ENCODE peak calls at places on chromosomes 7 and 10, in nine cellular contexts. O is spleen, E is ovary, R is A549, C is kidney epithelial cell, P is PC-9, Q is endothelial cell of umbilical vein, W is transverse colon, N is thoracic aorta. J is an unnamed sample.

GRCh38 chr10:124520553-124521428 is 59.2 kb downstream of the LHPP start:
- DNase-seq in O (peak), E (no peak), R (no peak), C (no peak), P (no peak), Q (no peak), W (no peak), N (no peak), J (no peak)

GRCh38 chr7:6273917-6274630 is 1.6 kb upstream of the CYTH3 start:
- DNase-seq in O (peak), E (no peak), R (no peak), C (no peak), P (no peak), Q (no peak), W (no peak), N (no peak), J (no peak)

GRCh38 chr7:44152971-44153947 is 12.1 kb upstream of the MYL7 start:
- DNase-seq in O (no peak), E (no peak), R (no peak), C (no peak), P (no peak), Q (no peak), W (no peak), N (no peak), J (no peak)

GRCh38 chr10:34323197-34323596 is 491.9 kb downstream of the PARD3 start:
- DNase-seq in O (no peak), E (no peak), R (no peak), C (no peak), P (no peak), Q (peak), W (no peak), N (no peak), J (no peak)

GRCh38 chr7:17144313-17144712 is 154.1 kb upstream of the AHR start:
- DNase-seq in O (no peak), E (no peak), R (peak), C (no peak), P (no peak), Q (peak), W (no peak), N (no peak), J (no peak)

GRCh38 chr7:123871998-123872867 is 27.3 kb downstream of the HYAL4 start:
- DNase-seq in O (peak), E (peak), R (peak), C (peak), P (peak), Q (peak), W (peak), N (no peak), J (no peak)

GRCh38 chr7:105315357-105315756 is 73.4 kb downstream of the SRPK2 start:
- DNase-seq in O (no peak), E (no peak), R (no peak), C (no peak), P (no peak), Q (no peak), W (no peak), N (no peak), J (no peak)

GRCh38 chr10:24858244-24858907 is 94.0 kb downstream of the PRTFDC1 start:
- DNase-seq in O (no peak), E (no peak), R (no peak), C (no peak), P (peak), Q (peak), W (no peak), N (no peak), J (no peak)

GRCh38 chr10:30436200-30436599 is 2.2 kb downstream of the MAP3K8 start:
- DNase-seq in O (no peak), E (no peak), R (no peak), C (no peak), P (peak), Q (peak), W (peak), N (no peak), J (no peak)

GRCh38 chr7:116674508-116675173 is 2.6 kb downstream of the MET start:
- DNase-seq in O (no peak), E (no peak), R (peak), C (no peak), P (peak), Q (peak), W (no peak), N (no peak), J (no peak)

GRCh38 chr7:135204271-135204872 is 7.0 kb downstream of the WDR91 start:
- DNase-seq in O (no peak), E (no peak), R (no peak), C (no peak), P (no peak), Q (peak), W (no peak), N (no peak), J (no peak)

GRCh38 chr7:156220701-156221100 is 408.4 kb upstream of the SHH start:
- DNase-seq in O (no peak), E (no peak), R (no peak), C (no peak), P (no peak), Q (no peak), W (no peak), N (no peak), J (no peak)

GRCh38 chr7:86313842-86314241 is 329.9 kb upstream of the GRM3 start:
- DNase-seq in O (no peak), E (no peak), R (no peak), C (no peak), P (no peak), Q (no peak), W (no peak), N (no peak), J (no peak)

GRCh38 chr7:143444063-143444782 is 970 bp downstream of the TAS2R60 start:
- DNase-seq in O (no peak), E (no peak), R (no peak), C (no peak), P (no peak), Q (no peak), W (no peak), N (no peak), J (no peak)

GRCh38 chr10:62373639-62373994 is 552 bp upstream of the ZNF365 start:
- DNase-seq in O (no peak), E (no peak), R (no peak), C (no peak), P (no peak), Q (no peak), W (no peak), N (no peak), J (no peak)

GRCh38 chr7:133252858-133253521 is at the start of gene EXOC4:
- DNase-seq in O (peak), E (peak), R (peak), C (peak), P (peak), Q (peak), W (peak), N (peak), J (peak)

GRCh38 chr7:148738737-148739535 is 40.2 kb downstream of the CUL1 start:
- DNase-seq in O (no peak), E (no peak), R (no peak), C (no peak), P (no peak), Q (no peak), W (no peak), N (no peak), J (no peak)

GRCh38 chr7:116449950-116450349 is 49.6 kb upstream of the CAV2 start:
- DNase-seq in O (no peak), E (no peak), R (no peak), C (no peak), P (no peak), Q (no peak), W (no peak), N (no peak), J (no peak)

GRCh38 chr10:11661441-11661840 is 50.0 kb upstream of the USP6NL start:
- DNase-seq in O (peak), E (no peak), R (no peak), C (no peak), P (no peak), Q (no peak), W (no peak), N (no peak), J (no peak)

GRCh38 chr10:83603708-83604107 is 535.6 kb upstream of the GHITM start:
- DNase-seq in O (no peak), E (no peak), R (no peak), C (peak), P (no peak), Q (peak), W (no peak), N (no peak), J (no peak)

GRCh38 chr7:101077303-101078086 is 7.8 kb upstream of the TRIM56 start:
- DNase-seq in O (peak), E (peak), R (peak), C (peak), P (peak), Q (peak), W (peak), N (no peak), J (peak)

GRCh38 chr10:68212721-68213352 is 19.1 kb downstream of the ATOH7 start:
- DNase-seq in O (no peak), E (no peak), R (no peak), C (no peak), P (no peak), Q (peak), W (no peak), N (no peak), J (no peak)

GRCh38 chr7:132618956-132619305 is 42.7 kb upstream of the PLXNA4 start:
- DNase-seq in O (no peak), E (no peak), R (no peak), C (peak), P (no peak), Q (peak), W (no peak), N (no peak), J (no peak)

GRCh38 chr7:98875501-98875900 is 2.8 kb upstream of the TRRAP start:
- DNase-seq in O (peak), E (no peak), R (no peak), C (no peak), P (no peak), Q (no peak), W (no peak), N (no peak), J (no peak)

GRCh38 chr7:46386428-46387399 is 465.6 kb upstream of the IGFBP3 start:
- DNase-seq in O (no peak), E (no peak), R (no peak), C (no peak), P (no peak), Q (no peak), W (no peak), N (no peak), J (no peak)

GRCh38 chr10:6912424-6912823 is 332.3 kb upstream of the PRKCQ start:
- DNase-seq in O (no peak), E (no peak), R (no peak), C (no peak), P (peak), Q (peak), W (no peak), N (no peak), J (no peak)

GRCh38 chr7:7014827-7015610 is 167.3 kb upstream of the C1GALT1 start:
- DNase-seq in O (no peak), E (no peak), R (no peak), C (no peak), P (no peak), Q (no peak), W (no peak), N (no peak), J (no peak)

GRCh38 chr10:122126763-122127659 is 138.0 kb downstream of the TACC2 start:
- DNase-seq in O (no peak), E (no peak), R (peak), C (peak), P (peak), Q (peak), W (no peak), N (no peak), J (no peak)

GRCh38 chr7:116395125-116395791 is 104.3 kb upstream of the CAV2 start:
- DNase-seq in O (no peak), E (no peak), R (peak), C (peak), P (peak), Q (peak), W (no peak), N (no peak), J (peak)

GRCh38 chr10:17427201-17427600 is 27.2 kb downstream of the ST8SIA6 start:
- DNase-seq in O (no peak), E (no peak), R (no peak), C (no peak), P (no peak), Q (no peak), W (no peak), N (no peak), J (no peak)

GRCh38 chr10:17428096-17428615 is 26.2 kb downstream of the ST8SIA6 start:
- DNase-seq in O (no peak), E (no peak), R (no peak), C (no peak), P (no peak), Q (no peak), W (no peak), N (no peak), J (no peak)

GRCh38 chr10:17423641-17424186 is 30.7 kb downstream of the ST8SIA6 start:
- DNase-seq in O (no peak), E (no peak), R (no peak), C (no peak), P (no peak), Q (no peak), W (no peak), N (no peak), J (no peak)

GRCh38 chr10:17426263-17426600 is 28.2 kb downstream of the ST8SIA6 start:
- DNase-seq in O (no peak), E (no peak), R (no peak), C (no peak), P (no peak), Q (no peak), W (no peak), N (no peak), J (no peak)

GRCh38 chr10:17425584-17426262 is 28.7 kb downstream of the ST8SIA6 start:
- DNase-seq in O (peak), E (no peak), R (no peak), C (no peak), P (no peak), Q (peak), W (no peak), N (no peak), J (no peak)
- H3K4me3 ChIP-seq in O (no peak), E (no peak), R (no peak), C (no peak), P (no peak), Q (no peak), W (no peak), N (no peak), J (no peak)

DNA sequence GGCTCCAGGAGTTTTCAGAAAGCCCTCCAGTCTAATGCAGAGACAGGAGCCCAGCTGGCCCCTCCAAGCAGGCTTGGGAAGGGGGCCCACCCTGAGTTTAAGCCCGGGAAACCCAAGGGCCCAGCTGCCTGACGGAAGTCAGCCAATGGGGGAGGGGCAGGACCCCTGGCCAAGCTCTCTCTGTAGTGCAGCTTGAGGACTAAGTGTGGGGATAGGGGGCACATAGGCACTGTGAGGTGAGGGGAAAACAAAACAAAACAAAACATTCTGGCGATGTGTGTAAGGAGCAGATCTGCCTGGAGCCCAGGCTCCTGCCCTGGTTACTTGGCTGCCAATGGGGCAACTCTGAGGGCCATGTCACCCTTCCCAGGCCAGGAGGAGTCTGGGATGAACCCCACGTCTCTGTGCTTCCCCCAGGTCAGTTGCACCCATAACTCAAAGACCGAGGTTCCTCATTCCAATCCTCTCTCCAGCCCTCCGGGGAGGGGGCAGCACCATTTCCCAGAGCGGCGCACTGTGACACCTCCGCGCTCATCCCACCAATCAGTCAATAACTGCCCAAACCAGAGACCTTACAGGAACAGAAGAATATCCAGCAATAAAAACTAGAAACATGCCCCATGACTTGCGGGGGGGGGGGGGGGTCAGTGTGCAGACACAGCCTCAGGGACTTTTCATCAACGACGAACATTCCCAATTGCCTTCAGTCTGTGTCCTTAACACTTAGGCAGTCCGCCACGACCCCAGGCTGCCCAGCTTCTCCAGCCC is 1.7 kb downstream of the CXCL12 start:
- DNase-seq in O (peak), E (no peak), R (no peak), C (no peak), P (no peak), Q (no peak), W (no peak), N (no peak), J (no peak)
- H3K4me3 ChIP-seq in O (peak), E (peak), R (no peak), C (no peak), P (no peak), Q (no peak), W (no peak), N (peak), J (no peak)

GRCh38 chr10:100670828-100671479 is 74.4 kb upstream of the PAX2 start:
- DNase-seq in O (peak), E (no peak), R (peak), C (no peak), P (no peak), Q (no peak), W (peak), N (no peak), J (no peak)
- H3K4me3 ChIP-seq in O (peak), E (no peak), R (peak), C (no peak), P (no peak), Q (no peak), W (no peak), N (no peak), J (peak)

GRCh38 chr10:119293368-119293767 is 86.0 kb downstream of the GRK5 start:
- DNase-seq in O (no peak), E (no peak), R (no peak), C (no peak), P (no peak), Q (no peak), W (no peak), N (no peak), J (no peak)
- H3K4me3 ChIP-seq in O (no peak), E (no peak), R (no peak), C (no peak), P (no peak), Q (no peak), W (no peak), N (no peak), J (no peak)

DNA sequence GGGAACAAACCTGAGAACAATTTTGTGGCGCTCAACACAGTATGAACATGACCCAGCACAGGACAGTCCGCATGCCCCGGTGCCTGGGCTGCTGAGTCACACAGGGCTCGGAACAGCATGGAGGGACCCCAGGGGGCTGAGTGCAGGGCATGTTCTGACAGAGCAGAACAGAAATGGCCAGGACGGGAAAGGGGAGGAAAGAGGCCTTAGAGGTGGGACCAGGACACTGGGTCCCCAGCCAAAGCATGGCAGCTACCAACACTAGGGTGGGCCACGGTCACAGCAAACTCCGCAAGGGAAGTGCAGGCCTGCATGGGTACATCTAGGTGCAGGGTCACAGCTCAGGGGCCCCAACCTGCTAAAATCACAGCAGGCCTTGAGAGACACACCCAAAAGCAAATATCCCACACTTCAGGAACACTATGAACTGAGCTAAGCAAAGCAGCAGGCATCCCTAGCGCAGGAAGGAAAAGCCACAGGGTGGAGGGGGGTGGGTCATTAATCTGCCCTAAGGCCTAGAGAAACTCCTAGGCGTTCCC is 5.6 kb downstream of the IMPDH1 start:
- DNase-seq in O (no peak), E (no peak), R (no peak), C (no peak), P (no peak), Q (no peak), W (peak), N (no peak), J (no peak)
- H3K4me3 ChIP-seq in O (peak), E (no peak), R (peak), C (no peak), P (peak), Q (peak), W (no peak), N (no peak), J (no peak)

GRCh38 chr10:26556756-26557640 is 118.9 kb downstream of the APBB1IP start:
- DNase-seq in O (no peak), E (no peak), R (peak), C (no peak), P (peak), Q (peak), W (no peak), N (no peak), J (peak)
- H3K4me3 ChIP-seq in O (no peak), E (no peak), R (no peak), C (no peak), P (no peak), Q (no peak), W (no peak), N (no peak), J (no peak)